ENCODE peak calls at places on chromosome 13, in ten cellular contexts. V is SK-N-SH, O is breast epithelium, P is H1, I is HCT116, A is HepG2, U is GM12878, H is transverse colon, D is Panc1, Q is K562. Z is an unnamed sample. For H3K36me3, the result is how much of the 10 kb centered on the place peaks cover.

GRCh38 chr13:42454749-42455148 is 119.2 kb upstream of the TNFSF11 start:
- DNase-seq in H (no peak), A (no peak), U (no peak), P (no peak), Q (no peak), I (no peak), O (no peak), D (no peak), V (no peak), Z (no peak)

GRCh38 chr13:96223231-96223630 is 133.3 kb downstream of the HS6ST3 start:
- DNase-seq in Q (no peak), I (no peak), A (no peak), P (no peak), O (no peak), D (no peak), V (no peak), H (no peak), U (no peak), Z (no peak)

GRCh38 chr13:108681986-108682562 is 52.7 kb downstream of the MYO16 start:
- DNase-seq in H (no peak), D (no peak), I (no peak), U (no peak), V (no peak), A (no peak), Q (no peak), P (no peak), O (no peak), Z (no peak)

GRCh38 chr13:98338312-98338711 is 161.2 kb upstream of the RNF113B start:
- DNase-seq in H (no peak), U (no peak), V (no peak), O (no peak), Q (no peak), D (no peak), P (no peak), I (no peak), A (no peak), Z (no peak)

GRCh38 chr13:97716746-97717145 is 236.7 kb upstream of the IPO5 start:
- DNase-seq in U (no peak), D (no peak), H (no peak), A (no peak), I (no peak), Q (no peak), V (no peak), P (no peak), O (no peak), Z (no peak)

GRCh38 chr13:95128045-95128643 is 173.1 kb downstream of the ABCC4 start:
- DNase-seq in I (no peak), Q (no peak), P (no peak), U (no peak), V (no peak), O (no peak), D (peak), H (no peak), A (peak), Z (no peak)

GRCh38 chr13:68897331-68897730 is 1210.3 kb upstream of the ATXN8OS start:
- DNase-seq in U (no peak), O (no peak), A (no peak), H (no peak), P (no peak), D (no peak), Q (no peak), V (no peak), I (no peak), Z (no peak)

GRCh38 chr13:112877496-112877895 is 91.5 kb upstream of the MCF2L start:
- DNase-seq in Q (no peak), A (no peak), D (no peak), V (no peak), P (no peak), O (no peak), H (no peak), U (no peak), I (no peak), Z (no peak)

GRCh38 chr13:86572115-86572514 is 772.9 kb upstream of the SLITRK6 start:
- DNase-seq in D (no peak), Q (no peak), I (peak), A (no peak), U (no peak), H (no peak), V (no peak), O (no peak), P (no peak), Z (no peak)

GRCh38 chr13:34469212-34469983 is 472.7 kb upstream of the NBEA start:
- DNase-seq in I (no peak), P (no peak), D (no peak), H (no peak), V (peak), O (no peak), A (no peak), U (no peak), Q (no peak), Z (peak)

GRCh38 chr13:78660130-78660857 is 1.3 kb upstream of the OBI1 start:
- DNase-seq in A (peak), Q (no peak), D (no peak), P (no peak), H (peak), O (no peak), V (peak), I (no peak), U (no peak), Z (no peak)

GRCh38 chr13:34391071-34391470 is 551.0 kb upstream of the NBEA start:
- DNase-seq in U (no peak), P (no peak), D (no peak), V (no peak), H (no peak), Q (no peak), I (no peak), A (no peak), O (no peak), Z (no peak)

GRCh38 chr13:107968470-107968869 is 246.9 kb downstream of the LIG4 start:
- DNase-seq in P (no peak), H (no peak), O (no peak), V (no peak), A (no peak), I (no peak), U (no peak), D (no peak), Q (no peak), Z (no peak)

GRCh38 chr13:73335226-73335625 is 276.4 kb downstream of the KLF5 start:
- DNase-seq in H (no peak), D (peak), V (no peak), I (peak), P (no peak), A (no peak), Q (no peak), O (no peak), U (peak), Z (no peak)

GRCh38 chr13:81987159-81987558 is 1646.2 kb upstream of the SPRY2 start:
- DNase-seq in A (peak), O (no peak), P (no peak), H (no peak), V (no peak), Q (no peak), U (no peak), D (no peak), I (no peak), Z (no peak)

GRCh38 chr13:42153371-42153770 is 104.9 kb downstream of the DGKH start:
- DNase-seq in H (no peak), A (no peak), V (no peak), Q (no peak), O (no peak), P (no peak), D (no peak), U (no peak), I (no peak), Z (no peak)

GRCh38 chr13:48485447-48485846 is 47.4 kb downstream of the RCBTB2 start:
- DNase-seq in I (no peak), U (no peak), H (no peak), O (no peak), A (no peak), P (no peak), D (no peak), Q (no peak), V (no peak), Z (no peak)

GRCh38 chr13:112057736-112058518 is 9.0 kb upstream of the SOX1 start:
- DNase-seq in U (no peak), A (no peak), D (no peak), Q (peak), I (no peak), O (no peak), V (no peak), P (peak), H (no peak), Z (no peak)

GRCh38 chr13:94233401-94233800 is 246.1 kb downstream of the DCT start:
- DNase-seq in I (no peak), V (no peak), O (no peak), U (no peak), P (no peak), Q (no peak), A (no peak), H (no peak), D (peak), Z (no peak)

GRCh38 chr13:95553614-95554385 is 1.3 kb downstream of the CLDN10 start:
- DNase-seq in D (no peak), V (no peak), Q (no peak), U (no peak), I (no peak), O (no peak), H (no peak), P (peak), A (no peak), Z (no peak)

GRCh38 chr13:75715598-75716523 is 79.7 kb downstream of the LMO7 start:
- DNase-seq in V (no peak), D (no peak), P (no peak), Q (no peak), A (no peak), U (peak), O (no peak), I (no peak), H (no peak), Z (no peak)

GRCh38 chr13:72983085-72983768 is 75.6 kb upstream of the KLF5 start:
- DNase-seq in P (no peak), H (peak), I (no peak), O (no peak), A (peak), Q (no peak), V (no peak), U (no peak), D (no peak), Z (no peak)

GRCh38 chr13:99174533-99175100 is 26.0 kb upstream of the UBAC2 start:
- DNase-seq in Q (no peak), P (no peak), O (no peak), H (no peak), I (no peak), U (no peak), D (no peak), A (no peak), V (no peak), Z (no peak)

GRCh38 chr13:100506154-100506553 is 82.4 kb downstream of the GGACT start:
- DNase-seq in I (no peak), A (no peak), Q (no peak), O (no peak), U (no peak), H (no peak), D (no peak), P (no peak), V (no peak), Z (no peak)

GRCh38 chr13:32023096-32023495 is 8.5 kb upstream of the FRY start:
- DNase-seq in V (no peak), A (no peak), D (no peak), I (no peak), O (no peak), P (no peak), Q (no peak), H (no peak), U (no peak), Z (no peak)

GRCh38 chr13:113990321-113990837 is 16.5 kb upstream of the C13orf46 start:
- DNase-seq in A (no peak), U (no peak), Q (no peak), I (no peak), O (no peak), D (no peak), H (no peak), P (no peak), V (no peak), Z (no peak)

GRCh38 chr13:110714798-110715394 is 1.4 kb downstream of the ING1 start:
- DNase-seq in U (no peak), A (peak), P (peak), V (no peak), H (peak), I (no peak), D (no peak), Q (peak), O (peak), Z (no peak)

GRCh38 chr13:42875448-42876269 is 94.3 kb downstream of the FAM216B start:
- DNase-seq in V (peak), U (no peak), A (no peak), O (no peak), I (no peak), D (no peak), P (no peak), Q (no peak), H (no peak), Z (no peak)

GRCh38 chr13:59391696-59392095 is 772.0 kb downstream of the DIAPH3 start:
- DNase-seq in H (peak), O (no peak), Q (peak), P (peak), D (peak), V (peak), U (peak), I (peak), A (peak), Z (no peak)

DNA sequence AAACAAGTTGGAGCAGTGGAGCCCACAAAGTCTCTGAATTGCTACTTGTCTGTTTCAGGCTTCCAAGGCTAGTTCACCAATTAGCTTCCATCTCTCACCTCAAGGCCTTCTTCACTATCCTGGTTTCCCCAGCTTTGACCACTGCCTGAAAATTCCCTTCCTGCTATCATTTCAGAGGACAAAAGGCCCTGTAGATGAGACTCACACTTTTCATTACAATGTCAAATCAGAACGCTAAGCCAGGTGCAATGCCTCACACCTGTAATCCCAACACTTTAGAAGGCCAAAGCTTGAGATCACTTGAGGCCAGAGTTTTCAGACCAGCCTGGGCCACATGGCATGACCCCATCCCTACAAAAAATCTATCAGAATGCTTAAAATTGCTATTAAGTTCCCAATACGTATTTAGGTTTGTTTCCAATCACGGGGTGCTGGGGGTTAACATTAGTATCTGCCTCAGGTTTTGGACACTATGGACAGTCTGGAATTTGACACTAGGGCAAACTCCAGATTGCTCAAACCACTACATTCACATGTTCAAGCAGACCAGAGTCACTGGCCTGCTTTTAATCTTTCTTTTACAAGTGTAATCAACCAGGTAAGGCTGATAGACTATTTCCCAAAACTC is 5.5 kb downstream of the TPT1 start:
- DNase-seq in V (no peak), D (no peak), P (no peak), H (no peak), I (no peak), Q (no peak), O (no peak), U (no peak), A (peak), Z (no peak)
- TF ChIP-seq POLR2AphosphoS5 in V (peak), D (peak), P (peak), H (no peak), I (peak), Q (peak), O (no peak), U (peak), A (peak), Z (no peak)

GRCh38 chr13:27588405-27588804 is 31.9 kb downstream of the LNX2 start:
- DNase-seq in O (no peak), U (no peak), Q (no peak), V (no peak), I (no peak), P (no peak), H (no peak), D (no peak), A (no peak), Z (no peak)
- H3K27ac ChIP-seq in O (no peak), U (no peak), Q (no peak), V (no peak), I (no peak), P (no peak), H (no peak), D (no peak), A (no peak), Z (no peak)

GRCh38 chr13:50950808-50951207 is 41.2 kb downstream of the RNASEH2B start:
- DNase-seq in H (no peak), O (no peak), P (no peak), I (no peak), V (no peak), Q (no peak), D (no peak), U (no peak), A (no peak), Z (no peak)
- H3K36me3 ChIP-seq in H (under half), O (under half), P (under half), I (under half), V (under half), Q (under half), D (under half), U (under half), A (under half), Z (under half)

GRCh38 chr13:29516880-29517279 is 78.6 kb downstream of the SLC7A1 start:
- DNase-seq in Q (no peak), U (no peak), P (no peak), O (no peak), A (no peak), I (no peak), D (no peak), V (no peak), H (no peak), Z (no peak)

GRCh38 chr13:29513981-29514719 is 81.3 kb downstream of the SLC7A1 start:
- DNase-seq in H (no peak), U (no peak), I (no peak), D (no peak), A (no peak), V (no peak), Q (no peak), O (no peak), P (no peak), Z (no peak)

GRCh38 chr13:29516012-29516411 is 79.5 kb downstream of the SLC7A1 start:
- DNase-seq in I (no peak), P (no peak), V (no peak), Q (no peak), D (no peak), H (no peak), O (no peak), A (no peak), U (no peak), Z (no peak)

GRCh38 chr13:29514720-29515310 is 80.7 kb downstream of the SLC7A1 start:
- DNase-seq in D (no peak), Q (no peak), I (no peak), U (no peak), A (no peak), P (no peak), H (no peak), O (no peak), V (no peak), Z (no peak)

GRCh38 chr13:29515372-29515771 is 80.1 kb downstream of the SLC7A1 start:
- DNase-seq in Q (no peak), D (no peak), H (no peak), O (no peak), P (no peak), I (no peak), U (no peak), A (no peak), V (no peak), Z (no peak)
- TF ChIP-seq POLR2AphosphoS5 in Q (no peak), D (no peak), H (no peak), O (no peak), P (no peak), I (no peak), U (no peak), A (no peak), V (no peak), Z (no peak)

GRCh38 chr13:23500858-23501257 is 67.4 kb upstream of the SACS start:
- DNase-seq in Q (no peak), O (no peak), U (no peak), P (no peak), V (no peak), H (no peak), I (no peak), D (no peak), A (no peak), Z (peak)

GRCh38 chr13:23506821-23507210 is 63.4 kb upstream of the TNFRSF19 start:
- DNase-seq in I (no peak), P (no peak), U (no peak), V (peak), D (no peak), O (no peak), A (no peak), H (no peak), Q (no peak), Z (no peak)

GRCh38 chr13:23505007-23505406 is 65.2 kb upstream of the TNFRSF19 start:
- DNase-seq in I (no peak), Q (no peak), D (no peak), V (no peak), P (no peak), U (no peak), O (no peak), A (no peak), H (no peak), Z (no peak)

GRCh38 chr13:23506071-23506820 is 64.0 kb upstream of the TNFRSF19 start:
- DNase-seq in V (peak), D (no peak), P (no peak), H (no peak), U (no peak), I (no peak), A (no peak), Q (no peak), O (no peak), Z (no peak)

DNA sequence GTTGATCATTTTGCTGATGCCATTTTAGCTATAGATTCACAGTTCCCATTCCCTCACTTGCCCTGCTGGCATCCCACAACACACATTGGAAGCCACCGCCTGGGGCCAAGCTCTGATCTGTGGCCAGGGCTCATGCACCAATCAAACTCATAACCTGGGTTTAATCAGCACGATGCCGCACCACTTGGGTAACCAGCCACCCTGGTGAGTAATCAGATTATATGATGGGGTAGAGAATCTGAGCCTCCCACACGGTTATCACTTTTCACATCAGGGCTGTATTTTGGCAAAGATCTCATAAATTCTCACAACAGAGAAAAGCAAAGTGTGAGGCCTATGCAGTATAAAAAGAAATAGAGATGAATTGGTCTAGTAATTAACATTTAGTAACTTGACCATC is 66.0 kb upstream of the TNFRSF19 start:
- DNase-seq in V (peak), I (no peak), H (no peak), O (no peak), Q (no peak), P (no peak), U (no peak), D (no peak), A (no peak), Z (no peak)
- H3K27ac ChIP-seq in V (peak), I (no peak), H (no peak), O (no peak), Q (no peak), P (no peak), U (no peak), D (no peak), A (no peak), Z (peak)

Z was measured in esophagus muscularis mucosa.